ENCODE peak calls at places on chromosome 4, in five cellular contexts. L is activated T-cell treated with anti-CD3 and anti-CD28 coated beads, Interleukin-2, amount 50 U/mL, for 72 hours; N is stimulated activated CD4-positive, alpha-beta T cell treated with anti-CD3 and anti-CD28 coated beads, Interleukin-4, amount 100 ng/mL, for 4 hours; F is astrocyte of the spinal cord; V is AG09319. W is an unnamed sample.

GRCh38 chr4:23484689-23485088 is 405.2 kb downstream of the PPARGC1A start:
- DNase-seq in L (no peak), N (no peak), F (peak), V (no peak), W (no peak)

GRCh38 chr4:97998203-97998602 is 145.1 kb downstream of the STPG2 start:
- DNase-seq in L (no peak), N (no peak), F (no peak), V (no peak), W (no peak)

GRCh38 chr4:5931526-5931925 is 38.6 kb upstream of the CRMP1 start:
- DNase-seq in L (no peak), N (no peak), F (no peak), V (no peak), W (no peak)

GRCh38 chr4:40492747-40493146 is 136.9 kb downstream of the RBM47 start:
- DNase-seq in L (no peak), N (no peak), F (no peak), V (no peak), W (no peak)

GRCh38 chr4:120667102-120667501 is 255.4 kb downstream of the PRDM5 start:
- DNase-seq in L (no peak), N (no peak), F (no peak), V (no peak), W (no peak)

GRCh38 chr4:145772347-145772746 is 92.4 kb downstream of the C4orf51 start:
- DNase-seq in L (no peak), N (no peak), F (no peak), V (no peak), W (no peak)

GRCh38 chr4:54719378-54719777 is 61.6 kb downstream of the KIT start:
- DNase-seq in L (no peak), N (no peak), F (peak), V (no peak), W (no peak)

GRCh38 chr4:45358573-45359506 is 632.5 kb upstream of the GNPDA2 start:
- DNase-seq in L (no peak), N (no peak), F (no peak), V (no peak), W (no peak)

GRCh38 chr4:141416677-141417363 is 196.1 kb downstream of the ZNF330 start:
- DNase-seq in L (no peak), N (no peak), F (peak), V (no peak), W (no peak)

GRCh38 chr4:159048166-159048886 is 54.6 kb upstream of the RAPGEF2 start:
- DNase-seq in L (no peak), N (no peak), F (peak), V (peak), W (peak)

GRCh38 chr4:187209921-187210613 is 486.4 kb upstream of the FAT1 start:
- DNase-seq in L (no peak), N (no peak), F (peak), V (peak), W (no peak)

GRCh38 chr4:3207531-3208037 is 41.4 kb upstream of the MSANTD1 start:
- DNase-seq in L (no peak), N (no peak), F (no peak), V (peak), W (no peak)

GRCh38 chr4:11271263-11271662 is 157.4 kb downstream of the HS3ST1 start:
- DNase-seq in L (no peak), N (no peak), F (no peak), V (no peak), W (no peak)

GRCh38 chr4:123102897-123103489 is 180.6 kb upstream of the NUDT6 start:
- DNase-seq in L (no peak), N (no peak), F (peak), V (peak), W (no peak)

GRCh38 chr4:94507708-94508107 is 56.0 kb downstream of the PDLIM5 start:
- DNase-seq in L (peak), N (no peak), F (peak), V (no peak), W (peak)

GRCh38 chr4:188005561-188005960 is 10.0 kb downstream of the ZFP42 start:
- DNase-seq in L (no peak), N (no peak), F (no peak), V (no peak), W (no peak)

W was measured in right lobe of liver.